ENCODE peak calls at places on chromosome 12, in ten cellular contexts. I is hypothalamus; Q is cardiac fibroblast; V is fibroblast of mammary gland; F is stimulated activated CD4-positive, alpha-beta T cell treated with anti-CD3 and anti-CD28 coated beads, Interleukin-15, amount 100 ng/mL, for 1 hour; E is Kasumi-1; N is NCI-H2081; S is AG09319; Z is posterior vena cava; O is RPMI7951. J is an unnamed sample.

GRCh38 chr12:13103391-13104033 is at the start of gene GSG1:
- DNase-seq in I (no peak), Q (peak; percentile 62), V (peak; percentile 77), F (no peak), E (no peak), N (no peak), S (no peak), Z (no peak), O (no peak), J (no peak)

GRCh38 chr12:69886715-69887114 is 61.7 kb downstream of the MYRFL start:
- DNase-seq in I (no peak), Q (no peak), V (no peak), F (no peak), E (no peak), N (no peak), S (no peak), Z (no peak), O (no peak), J (peak; percentile 28)

GRCh38 chr12:27551172-27551840 is 27.3 kb downstream of the PPFIBP1 start:
- DNase-seq in I (no peak), Q (no peak), V (peak; percentile 57), F (no peak), E (no peak), N (no peak), S (no peak), Z (no peak), O (no peak), J (no peak)

GRCh38 chr12:122943196-122943595 is 23.1 kb downstream of the ABCB9 start:
- DNase-seq in I (no peak), Q (peak; percentile 15), V (peak; percentile 38), F (no peak), E (no peak), N (no peak), S (no peak), Z (no peak), O (peak; percentile 28), J (no peak)

GRCh38 chr12:67826946-67827719 is 162.1 kb upstream of the IFNG-AS1 start:
- DNase-seq in I (no peak), Q (peak; percentile 54), V (peak; percentile 24), F (no peak), E (no peak), N (no peak), S (no peak), Z (no peak), O (peak; percentile 23), J (no peak)

GRCh38 chr12:795305-795704 is 42.9 kb downstream of the WNK1 start:
- DNase-seq in I (no peak), Q (no peak), V (no peak), F (no peak), E (no peak), N (no peak), S (no peak), Z (no peak), O (no peak), J (no peak)

GRCh38 chr12:6905414-6906040 is 905 bp downstream of the LRRC23 start:
- DNase-seq in I (no peak), Q (no peak), V (no peak), F (no peak), E (no peak), N (no peak), S (no peak), Z (no peak), O (no peak), J (no peak)

GRCh38 chr12:15208871-15209656 is 12.2 kb downstream of the RERG start:
- DNase-seq in I (no peak), Q (peak; percentile 87), V (peak; percentile 48), F (no peak), E (no peak), N (no peak), S (no peak), Z (no peak), O (no peak), J (no peak)

GRCh38 chr12:5511644-5512584 is 80.0 kb downstream of the NTF3 start:
- DNase-seq in I (no peak), Q (no peak), V (no peak), F (no peak), E (no peak), N (no peak), S (peak; percentile 15), Z (no peak), O (peak; percentile 64), J (no peak)

GRCh38 chr12:3437986-3438385 is 53.0 kb upstream of the PRMT8 start:
- DNase-seq in I (no peak), Q (no peak), V (no peak), F (no peak), E (no peak), N (no peak), S (no peak), Z (no peak), O (no peak), J (no peak)

GRCh38 chr12:108826807-108827721 is 30.3 kb downstream of the SSH1 start:
- DNase-seq in I (peak; percentile 25), Q (no peak), V (peak; percentile 58), F (no peak), E (no peak), N (no peak), S (no peak), Z (peak; percentile 67), O (peak; percentile 99), J (no peak)

GRCh38 chr12:107027304-107028053 is 40.5 kb upstream of the MTERF2 start:
- DNase-seq in I (no peak), Q (peak; percentile 98), V (peak; percentile 94), F (no peak), E (no peak), N (peak; percentile 67), S (peak; percentile 73), Z (no peak), O (peak; percentile 73), J (peak; percentile 95)

GRCh38 chr12:68792952-68793351 is 15.0 kb upstream of the MDM2 start:
- DNase-seq in I (no peak), Q (peak; percentile 64), V (peak; percentile 47), F (no peak), E (peak; percentile 58), N (peak; percentile 6), S (no peak), Z (no peak), O (peak; percentile 50), J (no peak)

GRCh38 chr12:51926718-51927117 is 19.4 kb downstream of the ACVRL1 start:
- DNase-seq in I (no peak), Q (peak; percentile 70), V (peak; percentile 47), F (no peak), E (peak; percentile 19), N (no peak), S (no peak), Z (peak; percentile 73), O (no peak), J (no peak)

GRCh38 chr12:124240493-124240892 is 54.4 kb upstream of the RFLNA start:
- DNase-seq in I (no peak), Q (peak; percentile 20), V (peak; percentile 15), F (no peak), E (no peak), N (peak; percentile 36), S (no peak), Z (no peak), O (peak; percentile 29), J (peak; percentile 16)

J was measured in NCI-H2029.